ENCODE peak calls at places on chromosomes 4 and X, in eight cellular contexts. C is B cell; K is stimulated activated CD4-positive, alpha-beta T cell treated with anti-CD3 and anti-CD28 coated beads, TNF-alpha, amount 100 ng/mL, for 24 hours; O is iris pigment epithelial cell; M is activated naive CD4-positive, alpha-beta T cell treated with Interleukin-2 at 50 U/mL for 16 hours; I is omental fat pad; H is GM23248; F is cardiac fibroblast. R is an unnamed sample.
A peak's percentile ranks its signal among the peaks of the same experiment; 100 is the strongest.

GRCh38 chr4:73600917-73601316 is 19.3 kb downstream of the RASSF6 start:
- DNase-seq in C (no peak), K (no peak), O (peak; percentile 60), M (no peak), I (no peak), H (no peak), F (no peak), R (no peak)

GRCh38 chrX:153772608-153773217 is 8.1 kb upstream of the SRPK3 start:
- DNase-seq in C (peak; percentile 54), K (no peak), O (no peak), M (no peak), I (no peak), H (no peak), F (no peak), R (no peak)

GRCh38 chrX:16022580-16023170 is 100.7 kb upstream of the GRPR start:
- DNase-seq in C (no peak), K (no peak), O (peak; percentile 29), M (no peak), I (no peak), H (peak; percentile 55), F (peak; percentile 11), R (peak; percentile 13)

GRCh38 chr4:176627916-176628315 is 164.8 kb downstream of the VEGFC start:
- DNase-seq in C (no peak), K (no peak), O (no peak), M (no peak), I (no peak), H (no peak), F (no peak), R (no peak)

GRCh38 chr4:97525236-97525635 is 618.0 kb downstream of the STPG2 start:
- DNase-seq in C (no peak), K (no peak), O (no peak), M (no peak), I (no peak), H (no peak), F (no peak), R (no peak)

GRCh38 chrX:8044861-8045434 is 117.7 kb upstream of the PNPLA4 start:
- DNase-seq in C (no peak), K (no peak), O (no peak), M (no peak), I (no peak), H (no peak), F (peak; percentile 65), R (no peak)

GRCh38 chrX:39703307-39703706 is 394.5 kb downstream of the BCOR start:
- DNase-seq in C (no peak), K (no peak), O (no peak), M (no peak), I (no peak), H (no peak), F (no peak), R (no peak)

GRCh38 chrX:323721-324628 is 5.4 kb upstream of the GTPBP6 start:
- DNase-seq in C (no peak), K (no peak), O (peak; percentile 71), M (peak; percentile 53), I (no peak), H (peak; percentile 61), F (peak; percentile 68), R (no peak)

GRCh38 chr4:2570551-2571222 is 34.2 kb downstream of the FAM193A start:
- DNase-seq in C (peak; percentile 58), K (no peak), O (no peak), M (peak; percentile 48), I (no peak), H (no peak), F (no peak), R (no peak)

GRCh38 chr4:10015140-10015753 is 6.0 kb downstream of the SLC2A9 start:
- DNase-seq in C (no peak), K (no peak), O (peak; percentile 48), M (no peak), I (no peak), H (peak; percentile 52), F (peak; percentile 76), R (no peak)

GRCh38 chr4:187929024-187929423 is 66.5 kb upstream of the ZFP42 start:
- DNase-seq in C (no peak), K (no peak), O (no peak), M (no peak), I (no peak), H (no peak), F (no peak), R (no peak)

GRCh38 chr4:85475631-85476233 is 782 bp downstream of the ARHGAP24 start:
- DNase-seq in C (no peak), K (no peak), O (peak; percentile 57), M (no peak), I (no peak), H (peak; percentile 48), F (peak; percentile 72), R (no peak)

GRCh38 chr4:85952982-85953650 is 406.7 kb downstream of the MAPK10 start:
- DNase-seq in C (no peak), K (no peak), O (no peak), M (no peak), I (no peak), H (no peak), F (peak; percentile 29), R (no peak)

GRCh38 chr4:179595671-179596410 is 2153.6 kb upstream of the AGA start:
- DNase-seq in C (no peak), K (no peak), O (peak; percentile 40), M (no peak), I (no peak), H (peak; percentile 1), F (peak; percentile 11), R (no peak)

GRCh38 chr4:183823394-183823793 is 81.7 kb upstream of the STOX2 start:
- DNase-seq in C (no peak), K (no peak), O (peak; percentile 65), M (no peak), I (no peak), H (peak; percentile 52), F (peak; percentile 67), R (peak; percentile 71)

GRCh38 chr4:122758033-122758432 is 25.5 kb downstream of the BBS12 start:
- DNase-seq in C (no peak), K (no peak), O (no peak), M (no peak), I (no peak), H (peak; percentile 69), F (peak; percentile 63), R (peak; percentile 22)

GRCh38 chrX:154013614-154014360 is 5.9 kb downstream of the IRAK1 start:
- DNase-seq in C (peak; percentile 77), K (no peak), O (no peak), M (peak; percentile 49), I (no peak), H (peak; percentile 42), F (peak; percentile 45), R (peak; percentile 55)

GRCh38 chr4:81541546-81541945 is 69.8 kb upstream of the RASGEF1B start:
- DNase-seq in C (no peak), K (no peak), O (no peak), M (no peak), I (no peak), H (no peak), F (no peak), R (no peak)

GRCh38 chr4:127965062-127965802 is at the start of the genes ABHD18 and MFSD8:
- DNase-seq in C (peak; percentile 91), K (peak; percentile 99), O (peak; percentile 100), M (peak; percentile 99), I (peak; percentile 95), H (peak; percentile 100), F (peak; percentile 100), R (peak; percentile 98)

GRCh38 chr4:89299153-89299789 is 8.3 kb downstream of the GPRIN3 start:
- DNase-seq in C (no peak), K (no peak), O (no peak), M (no peak), I (no peak), H (no peak), F (no peak), R (no peak)

GRCh38 chr4:157075811-157076577 is at the start of gene GLRB:
- DNase-seq in C (no peak), K (no peak), O (peak; percentile 17), M (no peak), I (no peak), H (peak; percentile 66), F (peak; percentile 22), R (peak; percentile 90)

GRCh38 chr4:88860594-88860993 is 163.0 kb upstream of the NAP1L5 start:
- DNase-seq in C (no peak), K (no peak), O (no peak), M (no peak), I (no peak), H (no peak), F (no peak), R (no peak)

GRCh38 chr4:153383131-153383530 is 38.6 kb downstream of the MND1 start:
- DNase-seq in C (no peak), K (no peak), O (peak; percentile 61), M (no peak), I (no peak), H (no peak), F (peak; percentile 29), R (peak; percentile 10)

GRCh38 chr4:106529348-106530033 is 160.9 kb upstream of the GIMD1 start:
- DNase-seq in C (no peak), K (no peak), O (peak; percentile 37), M (no peak), I (no peak), H (peak; percentile 71), F (no peak), R (peak; percentile 23)

GRCh38 chr4:32645653-32646052 is 1925.5 kb downstream of the PCDH7 start:
- DNase-seq in C (no peak), K (no peak), O (no peak), M (no peak), I (no peak), H (no peak), F (no peak), R (no peak)

GRCh38 chrX:110449312-110449711 is 90.7 kb downstream of the RTL9 start:
- DNase-seq in C (no peak), K (no peak), O (no peak), M (no peak), I (no peak), H (no peak), F (no peak), R (no peak)

GRCh38 chr4:87896020-87896621 is 63.4 kb downstream of the MEPE start:
- DNase-seq in C (no peak), K (no peak), O (peak; percentile 95), M (no peak), I (no peak), H (peak; percentile 75), F (peak; percentile 78), R (peak; percentile 61)

GRCh38 chrX:21907250-21907649 is 33.3 kb upstream of the SMS start:
- DNase-seq in C (no peak), K (no peak), O (peak; percentile 20), M (no peak), I (no peak), H (no peak), F (peak; percentile 35), R (peak; percentile 9)

GRCh38 chr4:122065915-122066314 is 86.2 kb upstream of the BLTP1 start:
- DNase-seq in C (no peak), K (no peak), O (no peak), M (no peak), I (no peak), H (no peak), F (no peak), R (no peak)

GRCh38 chrX:39418936-39419659 is 617.8 kb downstream of the MID1IP1 start:
- DNase-seq in C (no peak), K (no peak), O (no peak), M (no peak), I (no peak), H (no peak), F (peak; percentile 7), R (no peak)

GRCh38 chr4:127965803-127966175 is 583 bp downstream of the ABHD18 start:
- DNase-seq in C (peak; percentile 63), K (peak; percentile 41), O (peak; percentile 22), M (peak; percentile 76), I (no peak), H (peak; percentile 33), F (peak; percentile 28), R (peak; percentile 32)

GRCh38 chrX:39873111-39873510 is 224.6 kb downstream of the BCOR start:
- DNase-seq in C (no peak), K (no peak), O (no peak), M (no peak), I (no peak), H (no peak), F (no peak), R (no peak)

GRCh38 chr4:73727685-73728084 is 12.7 kb upstream of the CXCL8 start:
- DNase-seq in C (no peak), K (no peak), O (no peak), M (no peak), I (no peak), H (no peak), F (no peak), R (no peak)

GRCh38 chrX:48966796-48967579 is 4.7 kb downstream of the KCND1 start:
- DNase-seq in C (no peak), K (no peak), O (peak; percentile 47), M (no peak), I (no peak), H (peak; percentile 50), F (peak; percentile 26), R (peak; percentile 45)